ENCODE peak calls at places on chromosomes 2 and 18, in seven cellular contexts. K is suprapubic skin; V is CD8-positive, alpha-beta T cell; R is SJSA1; T is cardiac muscle cell; N is right cardiac atrium; L is upper lobe of right lung. M is an unnamed sample.

GRCh38 chr2:4047961-4048891 is 344.9 kb downstream of the DCDC2C start:
- DNase-seq in K (no peak), V (no peak), R (no peak), T (peak; percentile 52), N (no peak), L (no peak), M (no peak)

GRCh38 chr2:3635171-3636008 is 22.6 kb upstream of the ALLC start:
- DNase-seq in K (peak; percentile 44), V (no peak), R (no peak), T (no peak), N (peak; percentile 37), L (peak; percentile 56), M (no peak)

GRCh38 chr2:149885468-149885867 is 297.9 kb upstream of the MMADHC start:
- DNase-seq in K (no peak), V (no peak), R (no peak), T (no peak), N (no peak), L (no peak), M (no peak)

GRCh38 chr2:170143045-170143717 is 34.8 kb upstream of the MYO3B start:
- DNase-seq in K (no peak), V (no peak), R (no peak), T (peak; percentile 76), N (no peak), L (no peak), M (no peak)

GRCh38 chr18:59696311-59697235 is 650 bp downstream of the CCBE1 start:
- DNase-seq in K (no peak), V (no peak), R (peak; percentile 45), T (peak; percentile 54), N (peak; percentile 61), L (no peak), M (peak; percentile 15)

GRCh38 chr2:189421644-189422043 is 19.6 kb upstream of the WDR75 start:
- DNase-seq in K (no peak), V (no peak), R (peak; percentile 39), T (peak; percentile 87), N (peak; percentile 23), L (no peak), M (peak; percentile 51)

GRCh38 chr2:2083113-2083757 is 247.8 kb downstream of the MYT1L start:
- DNase-seq in K (no peak), V (no peak), R (no peak), T (no peak), N (no peak), L (no peak), M (no peak)

GRCh38 chr2:85589982-85590791 is 5.4 kb upstream of the RNF181 start:
- DNase-seq in K (no peak), V (no peak), R (peak; percentile 95), T (peak; percentile 99), N (peak; percentile 81), L (no peak), M (peak; percentile 58)

GRCh38 chr2:72985136-72985535 is 67.8 kb downstream of the EMX1 start:
- DNase-seq in K (no peak), V (no peak), R (no peak), T (no peak), N (no peak), L (no peak), M (no peak)

GRCh38 chr2:65856928-65857327 is 424.5 kb upstream of the SPRED2 start:
- DNase-seq in K (no peak), V (no peak), R (no peak), T (no peak), N (no peak), L (no peak), M (no peak)

GRCh38 chr2:16006537-16007166 is 66.3 kb downstream of the MYCN start:
- DNase-seq in K (no peak), V (no peak), R (no peak), T (no peak), N (no peak), L (no peak), M (no peak)

GRCh38 chr2:190947711-190948251 is 66.2 kb downstream of the STAT1 start:
- DNase-seq in K (no peak), V (no peak), R (peak; percentile 86), T (peak; percentile 93), N (no peak), L (no peak), M (peak; percentile 35)

GRCh38 chr2:8126783-8127182 is 555.1 kb upstream of the ID2 start:
- DNase-seq in K (no peak), V (no peak), R (no peak), T (no peak), N (no peak), L (no peak), M (no peak)

DNA sequence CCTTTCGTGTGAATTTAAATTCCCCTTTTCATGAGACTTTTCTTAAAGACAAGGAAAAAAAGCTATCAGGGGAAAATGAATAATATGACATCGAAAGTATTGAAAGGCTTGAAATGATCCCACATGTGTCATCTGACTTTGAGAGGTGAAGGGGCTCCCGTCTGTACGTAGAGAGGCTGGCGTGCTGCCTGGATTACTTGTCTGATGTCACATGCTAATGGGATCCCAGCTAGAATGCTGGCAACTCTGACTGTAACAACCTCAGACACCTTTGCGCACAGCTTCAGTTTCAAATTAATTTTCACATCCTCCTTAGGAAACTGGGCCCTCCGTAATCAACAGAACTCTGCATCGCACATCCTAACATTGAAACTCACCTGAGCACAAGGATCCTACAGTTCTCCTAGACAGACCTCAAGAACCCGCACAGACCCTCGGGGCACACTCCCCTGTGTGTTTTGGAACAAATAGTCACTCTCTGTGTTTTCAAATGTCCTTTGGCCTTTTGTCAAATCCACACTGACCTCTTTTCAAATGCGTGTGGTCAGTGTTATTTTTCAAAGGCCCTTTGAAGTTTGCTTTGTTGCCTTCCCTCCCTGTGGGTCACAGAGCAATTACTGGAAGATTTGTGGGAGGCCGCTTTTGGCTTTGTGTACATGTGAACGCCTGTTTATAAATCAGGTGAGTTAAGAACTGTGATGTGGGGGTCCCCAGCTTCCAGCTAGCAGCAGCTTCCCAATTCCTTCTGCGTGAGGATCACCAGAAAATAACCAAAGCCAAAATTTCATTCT is 65.9 kb downstream of the IL1R2 start:
- DNase-seq in K (peak; percentile 67), V (no peak), R (peak; percentile 45), T (no peak), N (peak; percentile 70), L (no peak), M (no peak)
- H3K27ac ChIP-seq in K (peak overlapping the region; percentile 78), V (no peak overlapping the region), R (no peak overlapping the region), T (no peak overlapping the region), N (peak overlapping the region; percentile 16), L (peak overlapping the region; percentile 21), M (no peak overlapping the region)

GRCh38 chr2:40101076-40101688 is 322.1 kb upstream of the THUMPD2 start:
- DNase-seq in K (no peak), V (no peak), R (peak; percentile 68), T (peak; percentile 38), N (no peak), L (no peak), M (no peak)

GRCh38 chr2:40103590-40103989 is 324.5 kb upstream of the THUMPD2 start:
- DNase-seq in K (no peak), V (no peak), R (no peak), T (peak; percentile 58), N (no peak), L (no peak), M (no peak)

GRCh38 chr2:40106061-40106460 is 327.0 kb upstream of the THUMPD2 start:
- DNase-seq in K (no peak), V (no peak), R (no peak), T (no peak), N (no peak), L (no peak), M (no peak)

GRCh38 chr2:40105593-40105992 is 326.5 kb upstream of the THUMPD2 start:
- DNase-seq in K (no peak), V (no peak), R (no peak), T (peak; percentile 51), N (no peak), L (no peak), M (no peak)

GRCh38 chr2:40103163-40103562 is 324.1 kb upstream of the THUMPD2 start:
- DNase-seq in K (no peak), V (no peak), R (peak; percentile 76), T (peak; percentile 80), N (no peak), L (no peak), M (no peak)
- H3K4me1 ChIP-seq in K (no peaks in the 10 kb centered on the region), V (no peaks in the 10 kb centered on the region), R (peaks cover 60% of the 10 kb centered on the region), T (peaks cover 32% of the 10 kb centered on the region), N (no peaks in the 10 kb centered on the region), L (no peaks in the 10 kb centered on the region), M (no peaks in the 10 kb centered on the region)

GRCh38 chr2:100451734-100452133 is 18.5 kb upstream of the NMS start:
- DNase-seq in K (no peak), V (no peak), R (no peak), T (no peak), N (no peak), L (no peak), M (no peak)

DNA sequence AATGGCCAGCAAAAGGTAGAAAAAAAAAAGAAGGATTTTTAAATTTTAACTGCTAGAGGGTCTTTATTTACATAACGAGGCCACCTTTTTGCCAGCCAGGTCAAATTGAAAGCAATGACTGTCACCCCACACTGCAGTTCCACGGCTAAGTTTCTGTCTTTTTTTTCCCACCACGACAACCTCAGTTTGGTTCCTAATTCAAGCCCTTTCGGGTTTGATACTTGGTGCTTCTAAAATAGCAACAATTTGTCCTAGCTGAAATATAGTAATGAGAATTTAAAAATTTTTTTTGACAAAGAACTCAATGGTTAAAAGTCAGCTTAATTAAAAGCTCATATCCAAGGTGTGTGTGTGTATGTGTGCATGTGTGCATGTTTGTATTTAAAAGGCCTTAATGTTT is 16.4 kb upstream of the NMS start:
- DNase-seq in K (no peak), V (no peak), R (no peak), T (no peak), N (no peak), L (no peak), M (no peak)
- H3K9me3 ChIP-seq in K (peaks cover 11% of the 10 kb centered on the region), V (no peaks in the 10 kb centered on the region), R (no peaks in the 10 kb centered on the region), T (no peaks in the 10 kb centered on the region), N (no peaks in the 10 kb centered on the region), L (peaks cover 19% of the 10 kb centered on the region), M (peaks cover 18% of the 10 kb centered on the region)

GRCh38 chr2:166612214-166612613 is 118.2 kb upstream of the SCN7A start:
- DNase-seq in K (no peak), V (no peak), R (no peak), T (no peak), N (no peak), L (no peak), M (no peak)
- H3K27ac ChIP-seq in K (no peak overlapping the region), V (no peak overlapping the region), R (no peak overlapping the region), T (no peak overlapping the region), N (no peak overlapping the region), L (no peak overlapping the region), M (no peak overlapping the region)

GRCh38 chr2:236602678-236603077 is 33.1 kb downstream of the ACKR3 start:
- DNase-seq in K (no peak), V (no peak), R (no peak), T (no peak), N (no peak), L (no peak), M (no peak)
- H3K4me1 ChIP-seq in K (peaks cover 3% of the 10 kb centered on the region), V (peaks cover under 1% of the 10 kb centered on the region), R (peaks cover 7% of the 10 kb centered on the region), T (no peaks in the 10 kb centered on the region), N (no peaks in the 10 kb centered on the region), L (no peaks in the 10 kb centered on the region), M (no peaks in the 10 kb centered on the region)

GRCh38 chr18:65343571-65343970 is 407.2 kb upstream of the CDH7 start:
- DNase-seq in K (no peak), V (no peak), R (no peak), T (no peak), N (no peak), L (no peak), M (no peak)
- H3K9me3 ChIP-seq in K (no peaks in the 10 kb centered on the region), V (no peaks in the 10 kb centered on the region), R (peaks cover 4% of the 10 kb centered on the region), T (no peaks in the 10 kb centered on the region), N (no peaks in the 10 kb centered on the region), L (no peaks in the 10 kb centered on the region), M (no peaks in the 10 kb centered on the region)

GRCh38 chr2:23351388-23352141 is 33.4 kb upstream of the KLHL29 start:
- DNase-seq in K (peak; percentile 78), V (no peak), R (peak; percentile 68), T (peak; percentile 95), N (peak; percentile 94), L (peak; percentile 90), M (peak; percentile 92)
- H3K27ac ChIP-seq in K (peak overlapping the region; percentile 45), V (no peak overlapping the region), R (no peak overlapping the region), T (no peak overlapping the region), N (no peak overlapping the region), L (no peak overlapping the region), M (no peak overlapping the region)

GRCh38 chr2:136021406-136021805 is 36.0 kb upstream of the DARS1 start:
- DNase-seq in K (no peak), V (no peak), R (peak; percentile 42), T (no peak), N (no peak), L (no peak), M (no peak)
- H3K4me1 ChIP-seq in K (peaks cover 8% of the 10 kb centered on the region), V (no peaks in the 10 kb centered on the region), R (peaks cover 34% of the 10 kb centered on the region), T (peaks cover 6% of the 10 kb centered on the region), N (peaks cover 6% of the 10 kb centered on the region), L (peaks cover 16% of the 10 kb centered on the region), M (no peaks in the 10 kb centered on the region)

M was measured in A673.